ENCODE peak calls at places on chromosomes 3 and 15, in five cellular contexts. One of them, this sample, is unnamed.

GRCh38 chr3:15339786-15340215 is 7.4 kb upstream of the SH3BP5 start:
- DNase-seq in neural progenitor cell: no peak
- DNase-seq in hepatocyte: no peak
- DNase-seq in OCI-LY7: no peak
- DNase-seq in HCT116: no peak
- DNase-seq in this sample: no peak

GRCh38 chr3:41356775-41357174 is 157.5 kb downstream of the CTNNB1 start:
- DNase-seq in neural progenitor cell: no peak
- DNase-seq in hepatocyte: no peak
- DNase-seq in OCI-LY7: no peak
- DNase-seq in HCT116: no peak
- DNase-seq in this sample: no peak

GRCh38 chr15:75089781-75090734 is 66.7 kb downstream of the PPCDC start:
- DNase-seq in neural progenitor cell: no peak
- DNase-seq in hepatocyte: peak
- DNase-seq in OCI-LY7: no peak
- DNase-seq in HCT116: no peak
- DNase-seq in this sample: no peak

GRCh38 chr3:116085456-116085855 is 359.8 kb downstream of the LSAMP start:
- DNase-seq in neural progenitor cell: no peak
- DNase-seq in hepatocyte: no peak
- DNase-seq in OCI-LY7: no peak
- DNase-seq in HCT116: no peak
- DNase-seq in this sample: no peak

GRCh38 chr3:111907151-111907550 is 48.1 kb downstream of the PHLDB2 start:
- DNase-seq in neural progenitor cell: no peak
- DNase-seq in hepatocyte: no peak
- DNase-seq in OCI-LY7: no peak
- DNase-seq in HCT116: no peak
- DNase-seq in this sample: no peak

GRCh38 chr3:43155464-43156121 is 49.7 kb upstream of the POMGNT2 start:
- DNase-seq in neural progenitor cell: peak
- DNase-seq in hepatocyte: peak
- DNase-seq in OCI-LY7: no peak
- DNase-seq in HCT116: peak
- DNase-seq in this sample: peak

GRCh38 chr15:89128320-89129122 is 40.3 kb downstream of the ABHD2 start:
- DNase-seq in neural progenitor cell: no peak
- DNase-seq in hepatocyte: no peak
- DNase-seq in OCI-LY7: no peak
- DNase-seq in HCT116: no peak
- DNase-seq in this sample: no peak

GRCh38 chr15:83053151-83053550 is 13.9 kb downstream of the BTBD1 start:
- DNase-seq in neural progenitor cell: no peak
- DNase-seq in hepatocyte: peak
- DNase-seq in OCI-LY7: no peak
- DNase-seq in HCT116: no peak
- DNase-seq in this sample: no peak

GRCh38 chr3:190217081-190217480 is 96.4 kb upstream of the P3H2 start:
- DNase-seq in neural progenitor cell: no peak
- DNase-seq in hepatocyte: no peak
- DNase-seq in OCI-LY7: no peak
- DNase-seq in HCT116: no peak
- DNase-seq in this sample: no peak

GRCh38 chr3:923161-923910 is 169.5 kb upstream of the CNTN6 start:
- DNase-seq in neural progenitor cell: no peak
- DNase-seq in hepatocyte: no peak
- DNase-seq in OCI-LY7: no peak
- DNase-seq in HCT116: no peak
- DNase-seq in this sample: no peak

GRCh38 chr3:131723343-131723742 is 220.6 kb upstream of the MRPL3 start:
- DNase-seq in neural progenitor cell: no peak
- DNase-seq in hepatocyte: no peak
- DNase-seq in OCI-LY7: no peak
- DNase-seq in HCT116: no peak
- DNase-seq in this sample: no peak

GRCh38 chr3:127141921-127142730 is 50.8 kb upstream of the PRR23E start:
- DNase-seq in neural progenitor cell: no peak
- DNase-seq in hepatocyte: peak
- DNase-seq in OCI-LY7: no peak
- DNase-seq in HCT116: no peak
- DNase-seq in this sample: no peak

GRCh38 chr3:49681543-49681942 is 7.4 kb downstream of the APEH start:
- DNase-seq in neural progenitor cell: no peak
- DNase-seq in hepatocyte: no peak
- DNase-seq in OCI-LY7: no peak
- DNase-seq in HCT116: no peak
- DNase-seq in this sample: no peak

GRCh38 chr3:69439683-69440270 is 53.9 kb upstream of the FRMD4B start:
- DNase-seq in neural progenitor cell: no peak
- DNase-seq in hepatocyte: peak
- DNase-seq in OCI-LY7: peak
- DNase-seq in HCT116: peak
- DNase-seq in this sample: peak

GRCh38 chr3:34073961-34074360 is 275.5 kb downstream of the PDCD6IP start:
- DNase-seq in neural progenitor cell: no peak
- DNase-seq in hepatocyte: no peak
- DNase-seq in OCI-LY7: peak
- DNase-seq in HCT116: no peak
- DNase-seq in this sample: no peak

GRCh38 chr3:58577269-58577821 is at the start of gene FAM107A:
- DNase-seq in neural progenitor cell: peak
- DNase-seq in hepatocyte: no peak
- DNase-seq in OCI-LY7: no peak
- DNase-seq in HCT116: no peak
- DNase-seq in this sample: peak

GRCh38 chr15:67771201-67771600 is 54.1 kb upstream of the SKOR1 start:
- DNase-seq in neural progenitor cell: peak
- DNase-seq in hepatocyte: no peak
- DNase-seq in OCI-LY7: no peak
- DNase-seq in HCT116: no peak
- DNase-seq in this sample: peak

GRCh38 chr3:46628980-46629379 is 16.7 kb downstream of the FAM240A start:
- DNase-seq in neural progenitor cell: peak
- DNase-seq in hepatocyte: peak
- DNase-seq in OCI-LY7: no peak
- DNase-seq in HCT116: no peak
- DNase-seq in this sample: no peak

GRCh38 chr3:39126532-39127071 is 19.1 kb downstream of the TTC21A start:
- DNase-seq in neural progenitor cell: peak
- DNase-seq in hepatocyte: peak
- DNase-seq in OCI-LY7: peak
- DNase-seq in HCT116: no peak
- DNase-seq in this sample: peak

GRCh38 chr15:67161881-67162280 is 92.6 kb downstream of the AAGAB start:
- DNase-seq in neural progenitor cell: no peak
- DNase-seq in hepatocyte: no peak
- DNase-seq in OCI-LY7: no peak
- DNase-seq in HCT116: no peak
- DNase-seq in this sample: no peak

GRCh38 chr3:108106031-108106430 is 15.2 kb upstream of the CD47 start:
- DNase-seq in neural progenitor cell: no peak
- DNase-seq in hepatocyte: no peak
- DNase-seq in OCI-LY7: no peak
- DNase-seq in HCT116: no peak
- DNase-seq in this sample: no peak

GRCh38 chr3:76514836-76515235 is 525.1 kb upstream of the ROBO2 start:
- DNase-seq in neural progenitor cell: no peak
- DNase-seq in hepatocyte: no peak
- DNase-seq in OCI-LY7: no peak
- DNase-seq in HCT116: no peak
- DNase-seq in this sample: no peak

GRCh38 chr15:98955331-98955730 is 52.3 kb downstream of the PGPEP1L start:
- DNase-seq in neural progenitor cell: no peak
- DNase-seq in hepatocyte: no peak
- DNase-seq in OCI-LY7: no peak
- DNase-seq in HCT116: no peak
- DNase-seq in this sample: no peak

GRCh38 chr3:184156522-184156955 is 1.4 kb downstream of the DVL3 start:
- DNase-seq in neural progenitor cell: peak
- DNase-seq in hepatocyte: peak
- DNase-seq in OCI-LY7: no peak
- DNase-seq in HCT116: no peak
- DNase-seq in this sample: peak

GRCh38 chr3:60444898-60445297 is 806.4 kb downstream of the FHIT start:
- DNase-seq in neural progenitor cell: no peak
- DNase-seq in hepatocyte: no peak
- DNase-seq in OCI-LY7: no peak
- DNase-seq in HCT116: no peak
- DNase-seq in this sample: no peak

GRCh38 chr3:1439395-1439794 is 346.6 kb downstream of the CNTN6 start:
- DNase-seq in neural progenitor cell: peak
- DNase-seq in hepatocyte: peak
- DNase-seq in OCI-LY7: peak
- DNase-seq in HCT116: no peak
- DNase-seq in this sample: peak

GRCh38 chr15:90496791-90497190 is 32.9 kb upstream of the CRTC3 start:
- DNase-seq in neural progenitor cell: no peak
- DNase-seq in hepatocyte: no peak
- DNase-seq in OCI-LY7: no peak
- DNase-seq in HCT116: no peak
- DNase-seq in this sample: no peak

GRCh38 chr3:138761002-138761401 is 73.7 kb downstream of the PIK3CB start:
- DNase-seq in neural progenitor cell: no peak
- DNase-seq in hepatocyte: no peak
- DNase-seq in OCI-LY7: no peak
- DNase-seq in HCT116: no peak
- DNase-seq in this sample: no peak

GRCh38 chr3:99765042-99765942 is 52.4 kb upstream of the CMSS1 start:
- DNase-seq in neural progenitor cell: no peak
- DNase-seq in hepatocyte: no peak
- DNase-seq in OCI-LY7: no peak
- DNase-seq in HCT116: no peak
- DNase-seq in this sample: no peak

GRCh38 chr3:155026999-155027591 is 53.0 kb upstream of the MME start:
- DNase-seq in neural progenitor cell: peak
- DNase-seq in hepatocyte: no peak
- DNase-seq in OCI-LY7: no peak
- DNase-seq in HCT116: no peak
- DNase-seq in this sample: no peak

GRCh38 chr3:40382617-40382979 is 4.4 kb upstream of the ENTPD3 start:
- DNase-seq in neural progenitor cell: no peak
- DNase-seq in hepatocyte: no peak
- DNase-seq in OCI-LY7: no peak
- DNase-seq in HCT116: no peak
- DNase-seq in this sample: no peak

GRCh38 chr15:72141171-72142084 is 23.2 kb downstream of the SENP8 start:
- DNase-seq in neural progenitor cell: no peak
- DNase-seq in hepatocyte: no peak
- DNase-seq in OCI-LY7: peak
- DNase-seq in HCT116: no peak
- DNase-seq in this sample: no peak

GRCh38 chr15:82803793-82804574 is 1.9 kb downstream of the FSD2 start:
- DNase-seq in neural progenitor cell: no peak
- DNase-seq in hepatocyte: no peak
- DNase-seq in OCI-LY7: no peak
- DNase-seq in HCT116: no peak
- DNase-seq in this sample: no peak

GRCh38 chr3:11212301-11212613 is 58.0 kb downstream of the HRH1 start:
- DNase-seq in neural progenitor cell: no peak
- DNase-seq in hepatocyte: no peak
- DNase-seq in OCI-LY7: no peak
- DNase-seq in HCT116: peak
- DNase-seq in this sample: no peak

GRCh38 chr3:195083659-195084058 is 187.3 kb downstream of the XXYLT1 start:
- DNase-seq in neural progenitor cell: no peak
- DNase-seq in hepatocyte: no peak
- DNase-seq in OCI-LY7: no peak
- DNase-seq in HCT116: no peak
- DNase-seq in this sample: no peak
- TF ChIP-seq EZH2phosphoT487 in neural progenitor cell: no peak
- TF ChIP-seq EZH2phosphoT487 in hepatocyte: no peak
- TF ChIP-seq EZH2phosphoT487 in OCI-LY7: no peak
- TF ChIP-seq EZH2phosphoT487 in HCT116: no peak
- TF ChIP-seq EZH2phosphoT487 in this sample: no peak

GRCh38 chr3:45212095-45212468 is 14.0 kb downstream of the TMEM158 start:
- DNase-seq in neural progenitor cell: no peak
- DNase-seq in hepatocyte: no peak
- DNase-seq in OCI-LY7: no peak
- DNase-seq in HCT116: no peak
- DNase-seq in this sample: peak
- H3K27ac ChIP-seq in neural progenitor cell: no peak
- H3K27ac ChIP-seq in hepatocyte: no peak
- H3K27ac ChIP-seq in OCI-LY7: no peak
- H3K27ac ChIP-seq in HCT116: no peak
- H3K27ac ChIP-seq in this sample: no peak

DNA sequence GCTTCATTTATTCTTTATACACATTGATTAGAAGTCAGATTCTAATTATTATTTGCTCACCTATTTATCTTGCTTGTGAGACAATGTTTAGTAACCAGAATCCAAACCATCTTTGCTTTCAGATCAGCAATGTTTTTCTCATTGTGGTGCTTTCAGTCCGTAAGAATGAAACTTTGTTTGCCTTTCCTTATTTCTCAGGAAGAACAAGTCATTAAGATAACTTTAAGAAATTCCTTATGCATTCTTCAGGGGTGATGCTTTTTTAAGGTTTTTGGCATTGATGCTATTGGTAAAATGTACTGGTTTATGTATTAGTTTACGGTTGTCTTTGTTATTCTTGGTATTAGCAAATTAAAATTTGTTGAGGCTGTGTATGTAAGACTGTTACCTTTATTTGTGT is 120.8 kb upstream of the POU1F1 start:
- DNase-seq in neural progenitor cell: no peak
- DNase-seq in hepatocyte: no peak
- DNase-seq in OCI-LY7: no peak
- DNase-seq in HCT116: no peak
- DNase-seq in this sample: no peak
- H3K4me2 ChIP-seq in neural progenitor cell: no peak
- H3K4me2 ChIP-seq in hepatocyte: no peak
- H3K4me2 ChIP-seq in OCI-LY7: no peak
- H3K4me2 ChIP-seq in HCT116: no peak
- H3K4me2 ChIP-seq in this sample: no peak

GRCh38 chr3:123201557-123202427 is at the start of gene SEC22A:
- DNase-seq in neural progenitor cell: peak
- DNase-seq in hepatocyte: peak
- DNase-seq in OCI-LY7: peak
- DNase-seq in HCT116: peak
- DNase-seq in this sample: peak

GRCh38 chr3:123198352-123198751 is 3.4 kb upstream of the SEC22A start:
- DNase-seq in neural progenitor cell: no peak
- DNase-seq in hepatocyte: no peak
- DNase-seq in OCI-LY7: no peak
- DNase-seq in HCT116: no peak
- DNase-seq in this sample: no peak

GRCh38 chr3:123202451-123202850 is 708 bp downstream of the SEC22A start:
- DNase-seq in neural progenitor cell: peak
- DNase-seq in hepatocyte: peak
- DNase-seq in OCI-LY7: peak
- DNase-seq in HCT116: no peak
- DNase-seq in this sample: peak

DNA sequence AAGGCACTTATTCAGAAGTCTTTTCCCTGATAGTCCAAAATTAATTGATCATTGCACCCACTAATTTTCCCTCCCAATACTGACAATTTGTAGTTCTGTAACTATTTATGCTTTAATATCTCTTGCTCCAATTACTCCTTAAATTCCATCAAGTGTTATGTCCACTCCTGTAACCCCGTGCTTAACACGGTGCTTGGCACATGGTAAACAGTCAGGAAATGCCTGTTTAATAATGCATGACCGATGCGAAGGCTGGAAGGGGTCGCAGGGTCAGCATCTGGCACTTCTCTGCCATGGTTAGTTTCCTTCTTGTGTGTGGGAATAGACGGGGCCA is 553 bp upstream of the SEC22A start:
- DNase-seq in neural progenitor cell: no peak
- DNase-seq in hepatocyte: no peak
- DNase-seq in OCI-LY7: no peak
- DNase-seq in HCT116: no peak
- DNase-seq in this sample: no peak
- TF ChIP-seq EZH2phosphoT487 in neural progenitor cell: no peak
- TF ChIP-seq EZH2phosphoT487 in hepatocyte: no peak
- TF ChIP-seq EZH2phosphoT487 in OCI-LY7: no peak
- TF ChIP-seq EZH2phosphoT487 in HCT116: no peak
- TF ChIP-seq EZH2phosphoT487 in this sample: no peak